ENCODE peak calls at places on chromosomes 13 and 19, in seven cellular contexts. U is H9; Q is iPS DF 6.9; G is erythroblast; Y is NAMALWA; N is activated naive CD4-positive, alpha-beta T cell treated with anti-CD3 and anti-CD28 coated beads, Interleukin-2, amount 50 U/mL, for 16 hours; E is fibroblast of lung. M is an unnamed sample.

GRCh38 chr13:110712081-110712848 is 1.2 kb upstream of the ING1 start:
- DNase-seq in N (peak; percentile 82), U (peak; percentile 86), Q (no peak), G (peak; percentile 93), Y (peak; percentile 97), E (peak; percentile 79), M (peak; percentile 76)

GRCh38 chr13:97223711-97224461 is 1.8 kb downstream of the MBNL2 start:
- DNase-seq in Y (peak; percentile 90), E (peak; percentile 96), G (peak; percentile 88), U (peak; percentile 41), N (no peak), Q (no peak), M (no peak)

GRCh38 chr13:24878340-24878739 is 114.4 kb downstream of the RNF17 start:
- DNase-seq in N (no peak), Q (no peak), U (no peak), Y (no peak), G (no peak), E (no peak), M (no peak)

GRCh38 chr19:7705387-7706187 is 3.7 kb upstream of the FCER2 start:
- DNase-seq in Q (no peak), N (peak; percentile 76), E (no peak), U (no peak), Y (peak; percentile 57), G (no peak), M (peak; percentile 76)

GRCh38 chr19:49616945-49617344 is 23.0 kb downstream of the RRAS start:
- DNase-seq in Q (no peak), E (no peak), N (no peak), U (no peak), Y (no peak), G (no peak), M (no peak)

GRCh38 chr13:109989155-109989554 is 202.8 kb upstream of the IRS2 start:
- DNase-seq in U (no peak), E (peak; percentile 62), Y (no peak), N (no peak), Q (no peak), G (no peak), M (no peak)

GRCh38 chr13:29935309-29935981 is 85.0 kb upstream of the UBL3 start:
- DNase-seq in E (no peak), N (peak; percentile 60), Q (no peak), Y (peak; percentile 10), G (no peak), U (no peak), M (peak; percentile 64)

GRCh38 chr13:57136093-57136492 is 4.6 kb upstream of the PRR20A start:
- DNase-seq in Y (no peak), G (no peak), E (no peak), U (no peak), N (no peak), Q (no peak), M (no peak)

GRCh38 chr13:46565808-46566750 is 13.1 kb downstream of the LRCH1 start:
- DNase-seq in Y (no peak), E (no peak), G (no peak), U (no peak), Q (no peak), N (no peak), M (no peak)